ENCODE peak calls at places on chromosomes 11 and 22, in ten cellular contexts. One of them, this sample, is unnamed.

GRCh38 chr11:113202431-113202830 is 112.0 kb upstream of the TTC12 start:
- DNase-seq in Calu3: peak
- DNase-seq in GM23248: peak
- DNase-seq in Daoy: no peak
- DNase-seq in HTR-8/SVneo: no peak
- DNase-seq in NCI-H2081: no peak
- DNase-seq in HFFc6: peak
- DNase-seq in NCI-H345: no peak
- DNase-seq in NCI-H1694 treated with DMSO at 0.1 percent for 48 hours: no peak
- DNase-seq in posterior cingulate gyrus: no peak
- DNase-seq in this sample: no peak

GRCh38 chr11:1937616-1938342 is 9.4 kb upstream of the MRPL23 start:
- DNase-seq in Calu3: no peak
- DNase-seq in GM23248: no peak
- DNase-seq in Daoy: no peak
- DNase-seq in HTR-8/SVneo: no peak
- DNase-seq in NCI-H2081: no peak
- DNase-seq in HFFc6: no peak
- DNase-seq in NCI-H345: no peak
- DNase-seq in NCI-H1694 treated with DMSO at 0.1 percent for 48 hours: no peak
- DNase-seq in posterior cingulate gyrus: no peak
- DNase-seq in this sample: no peak

GRCh38 chr11:11987503-11988022 is 20.9 kb downstream of the DKK3 start:
- DNase-seq in Calu3: peak
- DNase-seq in GM23248: peak
- DNase-seq in Daoy: peak
- DNase-seq in HTR-8/SVneo: no peak
- DNase-seq in NCI-H2081: no peak
- DNase-seq in HFFc6: peak
- DNase-seq in NCI-H345: no peak
- DNase-seq in NCI-H1694 treated with DMSO at 0.1 percent for 48 hours: no peak
- DNase-seq in posterior cingulate gyrus: no peak
- DNase-seq in this sample: peak

GRCh38 chr11:76095891-76096290 is 110.4 kb downstream of the WNT11 start:
- DNase-seq in Calu3: no peak
- DNase-seq in GM23248: no peak
- DNase-seq in Daoy: no peak
- DNase-seq in HTR-8/SVneo: no peak
- DNase-seq in NCI-H2081: no peak
- DNase-seq in HFFc6: no peak
- DNase-seq in NCI-H345: no peak
- DNase-seq in NCI-H1694 treated with DMSO at 0.1 percent for 48 hours: no peak
- DNase-seq in posterior cingulate gyrus: no peak
- DNase-seq in this sample: no peak

GRCh38 chr11:71580057-71581003 is 2.3 kb downstream of the KRTAP5-11 start:
- DNase-seq in Calu3: peak
- DNase-seq in GM23248: peak
- DNase-seq in Daoy: peak
- DNase-seq in HTR-8/SVneo: peak
- DNase-seq in NCI-H2081: peak
- DNase-seq in HFFc6: peak
- DNase-seq in NCI-H345: peak
- DNase-seq in NCI-H1694 treated with DMSO at 0.1 percent for 48 hours: peak
- DNase-seq in posterior cingulate gyrus: peak
- DNase-seq in this sample: peak

GRCh38 chr11:102587722-102588121 is 37.4 kb downstream of the MMP20 start:
- DNase-seq in Calu3: no peak
- DNase-seq in GM23248: no peak
- DNase-seq in Daoy: no peak
- DNase-seq in HTR-8/SVneo: no peak
- DNase-seq in NCI-H2081: no peak
- DNase-seq in HFFc6: no peak
- DNase-seq in NCI-H345: no peak
- DNase-seq in NCI-H1694 treated with DMSO at 0.1 percent for 48 hours: no peak
- DNase-seq in posterior cingulate gyrus: no peak
- DNase-seq in this sample: no peak

GRCh38 chr22:35892192-35892591 is 136.4 kb downstream of the RBFOX2 start:
- DNase-seq in Calu3: no peak
- DNase-seq in GM23248: peak
- DNase-seq in Daoy: peak
- DNase-seq in HTR-8/SVneo: no peak
- DNase-seq in NCI-H2081: no peak
- DNase-seq in HFFc6: peak
- DNase-seq in NCI-H345: no peak
- DNase-seq in NCI-H1694 treated with DMSO at 0.1 percent for 48 hours: no peak
- DNase-seq in posterior cingulate gyrus: no peak
- DNase-seq in this sample: no peak

GRCh38 chr11:44638032-44638431 is 72.6 kb downstream of the CD82 start:
- DNase-seq in Calu3: no peak
- DNase-seq in GM23248: no peak
- DNase-seq in Daoy: no peak
- DNase-seq in HTR-8/SVneo: no peak
- DNase-seq in NCI-H2081: no peak
- DNase-seq in HFFc6: no peak
- DNase-seq in NCI-H345: no peak
- DNase-seq in NCI-H1694 treated with DMSO at 0.1 percent for 48 hours: no peak
- DNase-seq in posterior cingulate gyrus: no peak
- DNase-seq in this sample: no peak

GRCh38 chr11:116078101-116078561 is 573.9 kb upstream of the CADM1 start:
- DNase-seq in Calu3: no peak
- DNase-seq in GM23248: no peak
- DNase-seq in Daoy: peak
- DNase-seq in HTR-8/SVneo: peak
- DNase-seq in NCI-H2081: peak
- DNase-seq in HFFc6: no peak
- DNase-seq in NCI-H345: no peak
- DNase-seq in NCI-H1694 treated with DMSO at 0.1 percent for 48 hours: no peak
- DNase-seq in posterior cingulate gyrus: no peak
- DNase-seq in this sample: no peak

GRCh38 chr11:76576166-76576565 is 94.4 kb downstream of the LRRC32 start:
- DNase-seq in Calu3: no peak
- DNase-seq in GM23248: no peak
- DNase-seq in Daoy: no peak
- DNase-seq in HTR-8/SVneo: no peak
- DNase-seq in NCI-H2081: no peak
- DNase-seq in HFFc6: no peak
- DNase-seq in NCI-H345: no peak
- DNase-seq in NCI-H1694 treated with DMSO at 0.1 percent for 48 hours: no peak
- DNase-seq in posterior cingulate gyrus: no peak
- DNase-seq in this sample: no peak

GRCh38 chr11:128837627-128838026 is 29.5 kb downstream of the KCNJ1 start:
- DNase-seq in Calu3: no peak
- DNase-seq in GM23248: no peak
- DNase-seq in Daoy: no peak
- DNase-seq in HTR-8/SVneo: no peak
- DNase-seq in NCI-H2081: no peak
- DNase-seq in HFFc6: no peak
- DNase-seq in NCI-H345: no peak
- DNase-seq in NCI-H1694 treated with DMSO at 0.1 percent for 48 hours: no peak
- DNase-seq in posterior cingulate gyrus: no peak
- DNase-seq in this sample: no peak

GRCh38 chr11:11534981-11535380 is 86.8 kb downstream of the GALNT18 start:
- DNase-seq in Calu3: no peak
- DNase-seq in GM23248: peak
- DNase-seq in Daoy: no peak
- DNase-seq in HTR-8/SVneo: no peak
- DNase-seq in NCI-H2081: peak
- DNase-seq in HFFc6: no peak
- DNase-seq in NCI-H345: peak
- DNase-seq in NCI-H1694 treated with DMSO at 0.1 percent for 48 hours: peak
- DNase-seq in posterior cingulate gyrus: peak
- DNase-seq in this sample: no peak

GRCh38 chr22:29102300-29102699 is 29.5 kb downstream of the KREMEN1 start:
- DNase-seq in Calu3: no peak
- DNase-seq in GM23248: no peak
- DNase-seq in Daoy: no peak
- DNase-seq in HTR-8/SVneo: no peak
- DNase-seq in NCI-H2081: no peak
- DNase-seq in HFFc6: no peak
- DNase-seq in NCI-H345: no peak
- DNase-seq in NCI-H1694 treated with DMSO at 0.1 percent for 48 hours: peak
- DNase-seq in posterior cingulate gyrus: no peak
- DNase-seq in this sample: no peak

GRCh38 chr11:107247189-107247588 is 210.4 kb downstream of the CWF19L2 start:
- DNase-seq in Calu3: no peak
- DNase-seq in GM23248: no peak
- DNase-seq in Daoy: no peak
- DNase-seq in HTR-8/SVneo: no peak
- DNase-seq in NCI-H2081: no peak
- DNase-seq in HFFc6: no peak
- DNase-seq in NCI-H345: no peak
- DNase-seq in NCI-H1694 treated with DMSO at 0.1 percent for 48 hours: no peak
- DNase-seq in posterior cingulate gyrus: no peak
- DNase-seq in this sample: no peak

GRCh38 chr22:42324991-42325710 is 54.7 kb upstream of the TCF20 start:
- DNase-seq in Calu3: no peak
- DNase-seq in GM23248: no peak
- DNase-seq in Daoy: peak
- DNase-seq in HTR-8/SVneo: no peak
- DNase-seq in NCI-H2081: peak
- DNase-seq in HFFc6: no peak
- DNase-seq in NCI-H345: peak
- DNase-seq in NCI-H1694 treated with DMSO at 0.1 percent for 48 hours: no peak
- DNase-seq in posterior cingulate gyrus: no peak
- DNase-seq in this sample: no peak

GRCh38 chr11:95577716-95578460 is 211.7 kb downstream of the FAM76B start:
- DNase-seq in Calu3: no peak
- DNase-seq in GM23248: peak
- DNase-seq in Daoy: peak
- DNase-seq in HTR-8/SVneo: no peak
- DNase-seq in NCI-H2081: no peak
- DNase-seq in HFFc6: peak
- DNase-seq in NCI-H345: no peak
- DNase-seq in NCI-H1694 treated with DMSO at 0.1 percent for 48 hours: no peak
- DNase-seq in posterior cingulate gyrus: no peak
- DNase-seq in this sample: peak

GRCh38 chr11:587978-588380 is 11.7 kb downstream of the PHRF1 start:
- DNase-seq in Calu3: peak
- DNase-seq in GM23248: peak
- DNase-seq in Daoy: no peak
- DNase-seq in HTR-8/SVneo: peak
- DNase-seq in NCI-H2081: no peak
- DNase-seq in HFFc6: peak
- DNase-seq in NCI-H345: no peak
- DNase-seq in NCI-H1694 treated with DMSO at 0.1 percent for 48 hours: no peak
- DNase-seq in posterior cingulate gyrus: no peak
- DNase-seq in this sample: no peak

This sample was measured in OCI-M1.